ENCODE peak calls at places on chromosomes 1 and 21, in five cellular contexts. O is activated naive CD4-positive, alpha-beta T cell treated with Interleukin-2 at 50 U/mL for 16 hours; H is HEK293T; C is stromal cell of bone marrow; Y is DMS 273 treated with DMSO at 0.1 percent for 48 hours. K is an unnamed sample.

GRCh38 chr1:81920245-81920740 is 119.6 kb downstream of the ADGRL2 start:
- DNase-seq in Y (no peak), C (peak; percentile 13), O (no peak), H (peak; percentile 61), K (no peak)

GRCh38 chr1:22453181-22453580 is 1.5 kb downstream of the ZBTB40 start:
- DNase-seq in Y (no peak), H (no peak), O (no peak), C (no peak), K (no peak)

GRCh38 chr21:43825936-43826622 is 36.7 kb downstream of the RRP1 start:
- DNase-seq in O (no peak), H (peak; percentile 59), C (no peak), Y (peak; percentile 5), K (no peak)

GRCh38 chr1:172185206-172185605 is 235.3 kb upstream of the C1orf105 start:
- DNase-seq in H (no peak), Y (no peak), C (no peak), O (no peak), K (no peak)

GRCh38 chr1:60705026-60705425 is 377.3 kb upstream of the NFIA start:
- DNase-seq in H (no peak), C (no peak), Y (no peak), O (no peak), K (no peak)

GRCh38 chr1:229786974-229787610 is 161.0 kb downstream of the URB2 start:
- DNase-seq in C (no peak), H (no peak), O (no peak), Y (no peak), K (no peak)

GRCh38 chr1:67645495-67646144 is 39.4 kb upstream of the GADD45A start:
- DNase-seq in C (peak; percentile 84), O (no peak), H (no peak), Y (peak; percentile 56), K (no peak)

GRCh38 chr1:31577515-31578191 is 1.3 kb downstream of the TINAGL1 start:
- DNase-seq in O (no peak), H (peak; percentile 20), Y (no peak), C (no peak), K (no peak)

GRCh38 chr21:42349420-42350075 is 1.2 kb downstream of the TFF2 start:
- DNase-seq in H (no peak), Y (no peak), C (no peak), O (no peak), K (no peak)

GRCh38 chr1:230693221-230693620 is 20.7 kb downstream of the AGT start:
- DNase-seq in C (no peak), O (no peak), H (no peak), Y (no peak), K (peak; percentile 44)

GRCh38 chr1:18784523-18784833 is 75.0 kb downstream of the TAS1R2 start:
- DNase-seq in C (no peak), Y (no peak), H (no peak), O (no peak), K (no peak)

GRCh38 chr21:36113647-36114428 is 21.0 kb upstream of the CBR3 start:
- DNase-seq in H (no peak), C (no peak), Y (no peak), O (peak; percentile 55), K (no peak)

GRCh38 chr1:93178418-93178817 is 1.8 kb downstream of the TMED5 start:
- DNase-seq in O (no peak), H (peak; percentile 21), Y (no peak), C (no peak), K (no peak)

GRCh38 chr1:50705041-50705440 is 255.0 kb downstream of the FAF1 start:
- DNase-seq in O (no peak), C (no peak), H (no peak), Y (no peak), K (no peak)

GRCh38 chr21:24112020-24112419 is 1495.3 kb downstream of the MRPL39 start:
- DNase-seq in C (peak; percentile 7), H (no peak), O (no peak), Y (no peak), K (no peak)

GRCh38 chr1:209937996-209938959 is at the start of gene SYT14:
- DNase-seq in Y (no peak), H (peak; percentile 81), O (no peak), C (peak; percentile 34), K (peak; percentile 55)

GRCh38 chr1:78676347-78676982 is 26.8 kb downstream of the IFI44 start:
- DNase-seq in Y (peak; percentile 27), O (peak; percentile 34), H (peak; percentile 39), C (peak; percentile 59), K (peak; percentile 68)

GRCh38 chr1:205536759-205537361 is 32.4 kb downstream of the CDK18 start:
- DNase-seq in H (no peak), C (no peak), Y (no peak), O (no peak), K (peak; percentile 70)

GRCh38 chr21:39030127-39030884 is 152.9 kb downstream of the PSMG1 start:
- DNase-seq in C (no peak), Y (no peak), O (no peak), H (no peak), K (no peak)

GRCh38 chr1:55893155-55893554 is 678.0 kb upstream of the USP24 start:
- DNase-seq in H (peak; percentile 49), O (no peak), C (peak; percentile 25), Y (peak; percentile 24), K (no peak)

GRCh38 chr1:209491031-209491430 is 92.5 kb upstream of the CAMK1G start:
- DNase-seq in Y (no peak), C (no peak), O (no peak), H (no peak), K (no peak)

GRCh38 chr21:26844258-26845065 is 747 bp downstream of the ADAMTS1 start:
- DNase-seq in O (no peak), C (no peak), H (peak; percentile 48), Y (no peak), K (peak; percentile 61)

GRCh38 chr1:24255226-24255625 is 63.9 kb upstream of the GRHL3 start:
- DNase-seq in O (no peak), Y (no peak), H (no peak), C (no peak), K (no peak)

GRCh38 chr1:185352067-185352466 is 35.0 kb upstream of the IVNS1ABP start:
- DNase-seq in O (no peak), Y (no peak), C (no peak), H (no peak), K (no peak)

GRCh38 chr21:25949701-25950100 is 214.9 kb downstream of the GABPA start:
- DNase-seq in H (no peak), Y (no peak), C (no peak), O (no peak), K (no peak)